ENCODE peak calls at places on chromosomes 3 and 15, in nine cellular contexts. One of them, this sample, is unnamed.

GRCh38 chr3:52019352-52020080 is 23.8 kb upstream of the RPL29 start:
- DNase-seq in pons: no peak
- DNase-seq in BJ: no peak
- DNase-seq in central memory CD4-positive, alpha-beta T cell: no peak
- DNase-seq in AG08395: no peak
- DNase-seq in activated naive CD4-positive, alpha-beta T cell treated with anti-CD3 and anti-CD28 coated beads, Interleukin-2, amount 10 ng/mL, durations not matched to agents 7 days and 5 days: no peak
- DNase-seq in iris pigment epithelial cell: no peak
- DNase-seq in CD8-positive, alpha-beta T cell: no peak
- DNase-seq in hepatocyte: no peak
- DNase-seq in this sample: no peak

GRCh38 chr15:66172339-66172980 is 81.1 kb downstream of the MEGF11 start:
- DNase-seq in pons: no peak
- DNase-seq in AG08395: no peak
- DNase-seq in activated naive CD4-positive, alpha-beta T cell treated with anti-CD3 and anti-CD28 coated beads, Interleukin-2, amount 10 ng/mL, durations not matched to agents 7 days and 5 days: no peak
- DNase-seq in CD8-positive, alpha-beta T cell: no peak
- DNase-seq in BJ: no peak
- DNase-seq in iris pigment epithelial cell: no peak
- DNase-seq in central memory CD4-positive, alpha-beta T cell: no peak
- DNase-seq in hepatocyte: no peak
- DNase-seq in this sample: no peak

GRCh38 chr3:184250167-184250828 is 826 bp downstream of the EEF1AKMT4 start:
- DNase-seq in CD8-positive, alpha-beta T cell: peak
- DNase-seq in central memory CD4-positive, alpha-beta T cell: peak
- DNase-seq in hepatocyte: peak
- DNase-seq in iris pigment epithelial cell: peak
- DNase-seq in BJ: peak
- DNase-seq in activated naive CD4-positive, alpha-beta T cell treated with anti-CD3 and anti-CD28 coated beads, Interleukin-2, amount 10 ng/mL, durations not matched to agents 7 days and 5 days: peak
- DNase-seq in AG08395: peak
- DNase-seq in pons: peak
- DNase-seq in this sample: peak

GRCh38 chr3:114567774-114568173 is 273.9 kb downstream of the TIGIT start:
- DNase-seq in BJ: no peak
- DNase-seq in activated naive CD4-positive, alpha-beta T cell treated with anti-CD3 and anti-CD28 coated beads, Interleukin-2, amount 10 ng/mL, durations not matched to agents 7 days and 5 days: no peak
- DNase-seq in iris pigment epithelial cell: no peak
- DNase-seq in CD8-positive, alpha-beta T cell: no peak
- DNase-seq in central memory CD4-positive, alpha-beta T cell: no peak
- DNase-seq in hepatocyte: peak
- DNase-seq in pons: no peak
- DNase-seq in AG08395: no peak
- DNase-seq in this sample: no peak

GRCh38 chr15:29057856-29058255 is 172.1 kb downstream of the APBA2 start:
- DNase-seq in CD8-positive, alpha-beta T cell: no peak
- DNase-seq in pons: no peak
- DNase-seq in iris pigment epithelial cell: peak
- DNase-seq in hepatocyte: no peak
- DNase-seq in activated naive CD4-positive, alpha-beta T cell treated with anti-CD3 and anti-CD28 coated beads, Interleukin-2, amount 10 ng/mL, durations not matched to agents 7 days and 5 days: no peak
- DNase-seq in central memory CD4-positive, alpha-beta T cell: no peak
- DNase-seq in AG08395: no peak
- DNase-seq in BJ: no peak
- DNase-seq in this sample: no peak

GRCh38 chr3:31918179-31919165 is 62.6 kb downstream of the OSBPL10 start:
- DNase-seq in pons: no peak
- DNase-seq in AG08395: no peak
- DNase-seq in iris pigment epithelial cell: peak
- DNase-seq in BJ: no peak
- DNase-seq in CD8-positive, alpha-beta T cell: no peak
- DNase-seq in activated naive CD4-positive, alpha-beta T cell treated with anti-CD3 and anti-CD28 coated beads, Interleukin-2, amount 10 ng/mL, durations not matched to agents 7 days and 5 days: no peak
- DNase-seq in hepatocyte: no peak
- DNase-seq in central memory CD4-positive, alpha-beta T cell: peak
- DNase-seq in this sample: no peak

GRCh38 chr3:139310474-139310933 is 33.3 kb upstream of the MRPS22 start:
- DNase-seq in iris pigment epithelial cell: peak
- DNase-seq in pons: no peak
- DNase-seq in BJ: peak
- DNase-seq in central memory CD4-positive, alpha-beta T cell: no peak
- DNase-seq in CD8-positive, alpha-beta T cell: no peak
- DNase-seq in activated naive CD4-positive, alpha-beta T cell treated with anti-CD3 and anti-CD28 coated beads, Interleukin-2, amount 10 ng/mL, durations not matched to agents 7 days and 5 days: no peak
- DNase-seq in hepatocyte: no peak
- DNase-seq in AG08395: peak
- DNase-seq in this sample: no peak

GRCh38 chr3:163490119-163490518 is 1588.2 kb downstream of the SI start:
- DNase-seq in activated naive CD4-positive, alpha-beta T cell treated with anti-CD3 and anti-CD28 coated beads, Interleukin-2, amount 10 ng/mL, durations not matched to agents 7 days and 5 days: no peak
- DNase-seq in BJ: no peak
- DNase-seq in AG08395: peak
- DNase-seq in iris pigment epithelial cell: peak
- DNase-seq in CD8-positive, alpha-beta T cell: no peak
- DNase-seq in pons: peak
- DNase-seq in hepatocyte: peak
- DNase-seq in central memory CD4-positive, alpha-beta T cell: no peak
- DNase-seq in this sample: no peak

GRCh38 chr3:57545636-57546268 is 1.6 kb upstream of the DNAH12 start:
- DNase-seq in pons: peak
- DNase-seq in activated naive CD4-positive, alpha-beta T cell treated with anti-CD3 and anti-CD28 coated beads, Interleukin-2, amount 10 ng/mL, durations not matched to agents 7 days and 5 days: no peak
- DNase-seq in hepatocyte: peak
- DNase-seq in central memory CD4-positive, alpha-beta T cell: no peak
- DNase-seq in AG08395: no peak
- DNase-seq in CD8-positive, alpha-beta T cell: no peak
- DNase-seq in iris pigment epithelial cell: no peak
- DNase-seq in BJ: no peak
- DNase-seq in this sample: no peak

GRCh38 chr3:130905551-130905950 is 11.7 kb downstream of the ATP2C1 start:
- DNase-seq in hepatocyte: peak
- DNase-seq in pons: no peak
- DNase-seq in BJ: peak
- DNase-seq in activated naive CD4-positive, alpha-beta T cell treated with anti-CD3 and anti-CD28 coated beads, Interleukin-2, amount 10 ng/mL, durations not matched to agents 7 days and 5 days: no peak
- DNase-seq in AG08395: peak
- DNase-seq in CD8-positive, alpha-beta T cell: no peak
- DNase-seq in central memory CD4-positive, alpha-beta T cell: no peak
- DNase-seq in iris pigment epithelial cell: peak
- DNase-seq in this sample: no peak

GRCh38 chr3:100073555-100074307 is 40.6 kb downstream of the FILIP1L start:
- DNase-seq in BJ: peak
- DNase-seq in central memory CD4-positive, alpha-beta T cell: peak
- DNase-seq in CD8-positive, alpha-beta T cell: no peak
- DNase-seq in pons: peak
- DNase-seq in hepatocyte: peak
- DNase-seq in AG08395: peak
- DNase-seq in activated naive CD4-positive, alpha-beta T cell treated with anti-CD3 and anti-CD28 coated beads, Interleukin-2, amount 10 ng/mL, durations not matched to agents 7 days and 5 days: peak
- DNase-seq in iris pigment epithelial cell: peak
- DNase-seq in this sample: peak

GRCh38 chr3:197854596-197855343 is 63.7 kb downstream of the LRCH3 start:
- DNase-seq in pons: no peak
- DNase-seq in activated naive CD4-positive, alpha-beta T cell treated with anti-CD3 and anti-CD28 coated beads, Interleukin-2, amount 10 ng/mL, durations not matched to agents 7 days and 5 days: no peak
- DNase-seq in BJ: peak
- DNase-seq in iris pigment epithelial cell: peak
- DNase-seq in hepatocyte: peak
- DNase-seq in central memory CD4-positive, alpha-beta T cell: no peak
- DNase-seq in AG08395: peak
- DNase-seq in CD8-positive, alpha-beta T cell: no peak
- DNase-seq in this sample: no peak

GRCh38 chr3:15280853-15281532 is 51.4 kb downstream of the SH3BP5 start:
- DNase-seq in BJ: no peak
- DNase-seq in central memory CD4-positive, alpha-beta T cell: no peak
- DNase-seq in activated naive CD4-positive, alpha-beta T cell treated with anti-CD3 and anti-CD28 coated beads, Interleukin-2, amount 10 ng/mL, durations not matched to agents 7 days and 5 days: no peak
- DNase-seq in CD8-positive, alpha-beta T cell: no peak
- DNase-seq in AG08395: no peak
- DNase-seq in hepatocyte: peak
- DNase-seq in iris pigment epithelial cell: no peak
- DNase-seq in pons: peak
- DNase-seq in this sample: no peak

GRCh38 chr3:76122007-76122406 is 336.7 kb upstream of the ZNF717 start:
- DNase-seq in CD8-positive, alpha-beta T cell: no peak
- DNase-seq in BJ: no peak
- DNase-seq in activated naive CD4-positive, alpha-beta T cell treated with anti-CD3 and anti-CD28 coated beads, Interleukin-2, amount 10 ng/mL, durations not matched to agents 7 days and 5 days: no peak
- DNase-seq in iris pigment epithelial cell: peak
- DNase-seq in hepatocyte: no peak
- DNase-seq in central memory CD4-positive, alpha-beta T cell: no peak
- DNase-seq in AG08395: peak
- DNase-seq in pons: no peak
- DNase-seq in this sample: no peak

GRCh38 chr15:88661766-88662556 is 23.1 kb downstream of the ISG20 start:
- DNase-seq in central memory CD4-positive, alpha-beta T cell: no peak
- DNase-seq in AG08395: no peak
- DNase-seq in pons: no peak
- DNase-seq in iris pigment epithelial cell: peak
- DNase-seq in hepatocyte: no peak
- DNase-seq in activated naive CD4-positive, alpha-beta T cell treated with anti-CD3 and anti-CD28 coated beads, Interleukin-2, amount 10 ng/mL, durations not matched to agents 7 days and 5 days: no peak
- DNase-seq in CD8-positive, alpha-beta T cell: no peak
- DNase-seq in BJ: no peak
- DNase-seq in this sample: peak

GRCh38 chr3:126134219-126134975 is 46.0 kb downstream of the ALDH1L1 start:
- DNase-seq in AG08395: peak
- DNase-seq in pons: peak
- DNase-seq in iris pigment epithelial cell: peak
- DNase-seq in BJ: no peak
- DNase-seq in activated naive CD4-positive, alpha-beta T cell treated with anti-CD3 and anti-CD28 coated beads, Interleukin-2, amount 10 ng/mL, durations not matched to agents 7 days and 5 days: peak
- DNase-seq in hepatocyte: peak
- DNase-seq in CD8-positive, alpha-beta T cell: peak
- DNase-seq in central memory CD4-positive, alpha-beta T cell: peak
- DNase-seq in this sample: peak

GRCh38 chr3:179000144-179000543 is 71.5 kb downstream of the ZMAT3 start:
- DNase-seq in CD8-positive, alpha-beta T cell: no peak
- DNase-seq in AG08395: peak
- DNase-seq in hepatocyte: no peak
- DNase-seq in iris pigment epithelial cell: peak
- DNase-seq in activated naive CD4-positive, alpha-beta T cell treated with anti-CD3 and anti-CD28 coated beads, Interleukin-2, amount 10 ng/mL, durations not matched to agents 7 days and 5 days: no peak
- DNase-seq in central memory CD4-positive, alpha-beta T cell: no peak
- DNase-seq in BJ: peak
- DNase-seq in pons: no peak
- DNase-seq in this sample: no peak

GRCh38 chr3:184228376-184229137 is 828 bp upstream of the VWA5B2 start:
- DNase-seq in central memory CD4-positive, alpha-beta T cell: no peak
- DNase-seq in AG08395: no peak
- DNase-seq in CD8-positive, alpha-beta T cell: no peak
- DNase-seq in hepatocyte: no peak
- DNase-seq in pons: no peak
- DNase-seq in iris pigment epithelial cell: no peak
- DNase-seq in activated naive CD4-positive, alpha-beta T cell treated with anti-CD3 and anti-CD28 coated beads, Interleukin-2, amount 10 ng/mL, durations not matched to agents 7 days and 5 days: no peak
- DNase-seq in BJ: no peak
- DNase-seq in this sample: no peak

GRCh38 chr15:90101130-90101968 is 919 bp downstream of the IDH2 start:
- DNase-seq in CD8-positive, alpha-beta T cell: no peak
- DNase-seq in central memory CD4-positive, alpha-beta T cell: peak
- DNase-seq in activated naive CD4-positive, alpha-beta T cell treated with anti-CD3 and anti-CD28 coated beads, Interleukin-2, amount 10 ng/mL, durations not matched to agents 7 days and 5 days: peak
- DNase-seq in hepatocyte: peak
- DNase-seq in BJ: no peak
- DNase-seq in iris pigment epithelial cell: no peak
- DNase-seq in pons: peak
- DNase-seq in AG08395: no peak
- DNase-seq in this sample: peak

GRCh38 chr3:38689774-38690173 is 40.3 kb upstream of the SCN5A start:
- DNase-seq in pons: no peak
- DNase-seq in hepatocyte: no peak
- DNase-seq in CD8-positive, alpha-beta T cell: no peak
- DNase-seq in iris pigment epithelial cell: no peak
- DNase-seq in AG08395: no peak
- DNase-seq in BJ: no peak
- DNase-seq in central memory CD4-positive, alpha-beta T cell: no peak
- DNase-seq in activated naive CD4-positive, alpha-beta T cell treated with anti-CD3 and anti-CD28 coated beads, Interleukin-2, amount 10 ng/mL, durations not matched to agents 7 days and 5 days: no peak
- DNase-seq in this sample: no peak

GRCh38 chr3:197697355-197697754 is 39.3 kb downstream of the RUBCN start:
- DNase-seq in central memory CD4-positive, alpha-beta T cell: no peak
- DNase-seq in pons: no peak
- DNase-seq in CD8-positive, alpha-beta T cell: no peak
- DNase-seq in activated naive CD4-positive, alpha-beta T cell treated with anti-CD3 and anti-CD28 coated beads, Interleukin-2, amount 10 ng/mL, durations not matched to agents 7 days and 5 days: no peak
- DNase-seq in hepatocyte: no peak
- DNase-seq in BJ: no peak
- DNase-seq in iris pigment epithelial cell: no peak
- DNase-seq in AG08395: no peak
- DNase-seq in this sample: no peak

GRCh38 chr3:72536206-72536887 is 311.9 kb downstream of the SHQ1 start:
- DNase-seq in hepatocyte: no peak
- DNase-seq in BJ: no peak
- DNase-seq in pons: no peak
- DNase-seq in AG08395: no peak
- DNase-seq in central memory CD4-positive, alpha-beta T cell: no peak
- DNase-seq in iris pigment epithelial cell: no peak
- DNase-seq in activated naive CD4-positive, alpha-beta T cell treated with anti-CD3 and anti-CD28 coated beads, Interleukin-2, amount 10 ng/mL, durations not matched to agents 7 days and 5 days: no peak
- DNase-seq in CD8-positive, alpha-beta T cell: no peak
- DNase-seq in this sample: no peak

GRCh38 chr3:112653209-112653871 is 12.4 kb upstream of the CCDC80 start:
- DNase-seq in AG08395: peak
- DNase-seq in iris pigment epithelial cell: peak
- DNase-seq in hepatocyte: peak
- DNase-seq in BJ: peak
- DNase-seq in pons: no peak
- DNase-seq in CD8-positive, alpha-beta T cell: no peak
- DNase-seq in activated naive CD4-positive, alpha-beta T cell treated with anti-CD3 and anti-CD28 coated beads, Interleukin-2, amount 10 ng/mL, durations not matched to agents 7 days and 5 days: no peak
- DNase-seq in central memory CD4-positive, alpha-beta T cell: no peak
- DNase-seq in this sample: no peak